ENCODE peak calls at places on chromosomes 4 and X, in five cellular contexts. S is A549, A is nephron progenitor cell, X is kidney, Q is neural crest cell. J is an unnamed sample.

GRCh38 chr4:158624889-158625478 is 46.7 kb downstream of the C4orf46 start:
- DNase-seq in Q (peak), S (peak), X (no peak), A (no peak), J (no peak)

GRCh38 chr4:156756118-156756517 is 215.5 kb downstream of the PDGFC start:
- DNase-seq in S (no peak), A (no peak), Q (no peak), X (no peak), J (no peak)

GRCh38 chr4:99853993-99854392 is 37.4 kb downstream of the DAPP1 start:
- DNase-seq in S (no peak), X (no peak), A (no peak), Q (no peak), J (no peak)

GRCh38 chr4:15778191-15778741 is at the start of gene CD38:
- DNase-seq in Q (peak), A (peak), S (peak), X (peak), J (no peak)

GRCh38 chr4:4302001-4302400 is 11.9 kb downstream of the ZBTB49 start:
- DNase-seq in Q (no peak), X (no peak), A (no peak), S (no peak), J (no peak)

GRCh38 chr4:185702147-185702663 is 109.8 kb downstream of the SORBS2 start:
- DNase-seq in S (no peak), Q (no peak), X (no peak), A (no peak), J (no peak)

GRCh38 chrX:51456814-51457213 is 39.6 kb downstream of the NUDT11 start:
- DNase-seq in S (peak), X (no peak), Q (no peak), A (no peak), J (no peak)

GRCh38 chr4:123315617-123316016 is 81.0 kb upstream of the SPRY1 start:
- DNase-seq in Q (no peak), S (no peak), X (no peak), A (no peak), J (no peak)

GRCh38 chr4:166318810-166319525 is 445.9 kb downstream of the TLL1 start:
- DNase-seq in X (no peak), Q (no peak), A (no peak), S (peak), J (no peak)

GRCh38 chr4:118969359-118969758 is 80.7 kb downstream of the SYNPO2 start:
- DNase-seq in X (no peak), A (peak), S (peak), Q (no peak), J (no peak)

GRCh38 chr4:3047464-3048286 is 26.7 kb downstream of the HTT-AS start:
- DNase-seq in Q (peak), A (peak), X (peak), S (peak), J (no peak)

GRCh38 chrX:150730719-150731118 is 37.5 kb downstream of the MTMR1 start:
- DNase-seq in A (no peak), Q (no peak), S (no peak), X (no peak), J (no peak)

DNA sequence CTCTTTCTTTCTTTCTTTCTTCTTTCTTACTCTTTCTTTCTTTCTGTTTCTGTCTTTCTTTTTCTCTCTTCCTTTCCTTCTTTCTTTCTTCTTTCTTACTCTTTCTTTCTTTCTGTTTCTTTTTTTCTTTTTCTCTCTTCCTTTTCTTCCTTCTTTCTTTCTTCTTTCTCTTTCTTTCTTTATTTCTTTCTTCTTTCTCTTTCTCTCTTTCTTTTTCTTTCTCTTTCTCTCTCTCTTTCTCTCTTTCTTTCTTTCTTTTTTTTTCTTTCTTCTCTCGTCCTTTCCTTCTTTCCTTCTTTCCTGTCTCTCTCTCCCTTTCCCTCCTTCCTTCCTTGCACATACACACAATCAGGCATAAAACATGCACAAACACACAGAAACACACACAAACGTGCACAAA is 79.3 kb upstream of the SHOX start:
- DNase-seq in S (no peak), X (no peak), Q (no peak), A (no peak), J (no peak)
- TF ChIP-seq CTCF in S (no peak), X (no peak), Q (no peak), A (no peak), J (no peak)

GRCh38 chr4:86032476-86033022 is 327.3 kb downstream of the MAPK10 start:
- DNase-seq in A (no peak), X (no peak), Q (no peak), S (no peak), J (no peak)

GRCh38 chr4:86033171-86033570 is 326.7 kb downstream of the MAPK10 start:
- DNase-seq in S (no peak), A (no peak), Q (no peak), X (peak), J (peak)

GRCh38 chr4:86036729-86037128 is 323.1 kb downstream of the MAPK10 start:
- DNase-seq in Q (no peak), X (no peak), A (no peak), S (no peak), J (no peak)

GRCh38 chr4:86035688-86036087 is 324.2 kb downstream of the MAPK10 start:
- DNase-seq in Q (no peak), A (no peak), S (no peak), X (no peak), J (no peak)

GRCh38 chr4:86034616-86035015 is 325.2 kb downstream of the MAPK10 start:
- DNase-seq in S (no peak), A (no peak), X (no peak), Q (no peak), J (no peak)
- TF ChIP-seq CTCF in S (no peak), A (no peak), X (no peak), Q (no peak), J (no peak)

DNA sequence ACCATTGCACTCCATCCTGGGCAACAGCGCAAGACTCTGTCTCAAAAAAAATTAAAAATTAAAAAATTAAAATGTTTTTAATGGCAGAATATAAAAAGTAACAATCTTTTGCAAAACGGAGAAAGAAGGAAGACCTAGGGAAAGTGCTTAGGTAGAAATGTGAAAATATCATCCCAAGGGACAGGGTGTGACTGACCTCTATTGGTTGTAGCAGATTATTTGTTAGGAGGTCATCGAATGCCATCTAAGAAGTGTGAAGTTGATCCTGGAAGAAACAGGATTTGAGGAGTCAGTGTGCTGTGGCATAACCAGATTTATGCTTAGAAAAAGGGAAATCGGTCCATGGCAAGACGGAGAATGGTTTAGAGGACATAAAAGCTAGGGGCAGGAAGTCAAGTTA is 18.1 kb upstream of the C4orf36 start:
- DNase-seq in S (no peak), X (no peak), A (no peak), Q (no peak), J (no peak)
- TF ChIP-seq CTCF in S (no peak), X (no peak), A (no peak), Q (no peak), J (peak)

DNA sequence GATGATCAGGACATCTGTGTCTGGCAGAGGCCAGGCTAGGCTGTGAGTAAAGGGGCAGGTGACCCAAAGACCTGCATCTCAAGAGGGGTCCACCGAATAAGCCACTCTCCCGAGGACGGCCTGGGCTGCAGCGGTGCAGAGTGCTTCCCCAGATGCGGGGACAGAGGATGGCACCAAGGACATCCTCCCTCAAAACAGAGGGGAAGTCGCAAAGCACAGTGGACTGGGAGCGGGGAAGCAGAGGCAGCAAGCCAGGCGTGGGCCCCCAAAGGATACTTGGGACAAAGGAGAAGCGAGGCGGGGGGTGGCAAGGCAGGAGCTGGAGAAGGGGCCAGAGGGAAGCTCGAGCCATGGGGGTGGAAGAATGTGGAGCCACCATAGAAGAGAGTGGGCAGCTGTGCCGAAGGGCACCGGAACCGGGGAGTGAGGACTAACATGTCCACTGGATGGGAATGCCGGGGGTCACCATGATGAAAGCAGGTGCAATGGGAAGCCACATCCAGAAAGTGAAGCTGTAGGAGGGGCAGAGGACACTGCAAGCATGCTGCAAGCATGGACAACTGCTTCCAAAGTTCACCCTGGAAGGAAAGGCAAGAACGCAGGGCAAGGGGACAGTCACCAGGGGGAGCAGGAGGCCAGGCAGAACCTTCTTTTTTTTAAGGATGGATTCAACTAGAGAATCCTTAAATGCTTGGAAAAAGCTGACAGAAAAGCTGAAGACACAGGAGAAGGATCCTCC is 169.6 kb downstream of the AFAP1 start:
- DNase-seq in S (peak), A (no peak), X (no peak), Q (no peak), J (peak)
- TF ChIP-seq CTCF in S (peak), A (peak), X (peak), Q (peak), J (peak)

GRCh38 chr4:93414041-93414440 is 414.5 kb upstream of the ATOH1 start:
- DNase-seq in Q (no peak), A (no peak), X (no peak), S (no peak), J (no peak)

GRCh38 chr4:93407493-93408275 is 420.9 kb upstream of the ATOH1 start:
- DNase-seq in Q (no peak), X (no peak), S (no peak), A (no peak), J (no peak)

DNA sequence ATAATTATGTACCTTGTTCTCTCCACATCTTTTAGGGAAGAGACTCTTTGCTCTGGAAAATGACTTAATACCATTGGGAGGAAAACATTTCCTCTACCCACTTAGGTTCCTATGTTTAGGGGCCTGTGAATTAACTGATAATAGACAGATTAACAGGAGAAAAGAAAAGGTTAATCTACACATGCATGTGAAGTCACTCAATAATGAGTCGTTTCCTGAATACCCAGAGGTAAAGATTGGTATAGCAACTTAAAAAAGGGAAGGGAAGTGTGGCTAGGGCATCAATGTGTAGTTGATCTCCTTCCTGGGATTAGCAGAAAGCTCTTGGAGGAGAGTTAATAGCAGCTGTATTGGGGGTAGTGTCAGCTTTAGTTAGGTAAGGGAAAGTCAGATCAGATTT is 419.5 kb upstream of the ATOH1 start:
- DNase-seq in S (no peak), Q (no peak), A (no peak), X (no peak), J (no peak)
- TF ChIP-seq CTCF in S (no peak), Q (no peak), A (no peak), X (no peak), J (no peak)

GRCh38 chrX:8453619-8454018 is 11.0 kb upstream of the VCX3B start:
- DNase-seq in A (no peak), X (no peak), S (no peak), Q (no peak), J (no peak)

GRCh38 chrX:8455600-8455999 is 9.0 kb upstream of the VCX3B start:
- DNase-seq in X (no peak), A (no peak), S (peak), Q (no peak), J (no peak)
- TF ChIP-seq CTCF in X (no peak), A (no peak), S (no peak), Q (peak), J (peak)

GRCh38 chr4:1215347-1216075 is 33.4 kb downstream of the CTBP1 start:
- DNase-seq in S (no peak), Q (no peak), A (no peak), X (no peak), J (no peak)

GRCh38 chr4:1217366-1217765 is 31.6 kb downstream of the CTBP1 start:
- DNase-seq in S (no peak), A (no peak), Q (no peak), X (no peak), J (no peak)

GRCh38 chr4:1216076-1216614 is 32.8 kb downstream of the CTBP1 start:
- DNase-seq in S (no peak), A (no peak), X (no peak), Q (no peak), J (no peak)

GRCh38 chr4:1218892-1219552 is 29.9 kb downstream of the CTBP1 start:
- DNase-seq in A (no peak), X (no peak), S (no peak), Q (no peak), J (no peak)

DNA sequence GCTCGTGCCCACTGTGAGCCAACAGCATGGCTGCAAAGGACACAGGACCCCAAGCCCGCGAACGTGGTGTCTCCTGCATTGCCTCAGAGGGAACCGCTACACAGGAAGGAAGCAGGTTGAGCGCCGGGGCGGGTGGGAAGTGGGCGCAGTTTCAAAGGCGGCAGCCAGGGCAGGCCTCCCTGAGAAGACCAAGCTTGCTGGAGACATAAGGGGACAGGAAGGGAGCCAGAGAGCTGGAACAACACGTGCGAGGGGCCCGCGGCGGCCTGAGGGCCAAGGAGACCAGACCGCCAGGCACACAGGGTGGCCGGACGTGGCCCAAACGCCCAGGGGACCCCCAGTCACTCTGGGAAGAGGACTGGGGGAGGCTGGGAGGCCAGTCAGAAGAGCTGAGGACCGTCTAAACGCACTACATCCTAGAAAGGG is 32.0 kb downstream of the CTBP1 start:
- DNase-seq in X (no peak), S (no peak), A (no peak), Q (no peak), J (no peak)
- TF ChIP-seq CTCF in X (no peak), S (no peak), A (no peak), Q (no peak), J (no peak)

DNA sequence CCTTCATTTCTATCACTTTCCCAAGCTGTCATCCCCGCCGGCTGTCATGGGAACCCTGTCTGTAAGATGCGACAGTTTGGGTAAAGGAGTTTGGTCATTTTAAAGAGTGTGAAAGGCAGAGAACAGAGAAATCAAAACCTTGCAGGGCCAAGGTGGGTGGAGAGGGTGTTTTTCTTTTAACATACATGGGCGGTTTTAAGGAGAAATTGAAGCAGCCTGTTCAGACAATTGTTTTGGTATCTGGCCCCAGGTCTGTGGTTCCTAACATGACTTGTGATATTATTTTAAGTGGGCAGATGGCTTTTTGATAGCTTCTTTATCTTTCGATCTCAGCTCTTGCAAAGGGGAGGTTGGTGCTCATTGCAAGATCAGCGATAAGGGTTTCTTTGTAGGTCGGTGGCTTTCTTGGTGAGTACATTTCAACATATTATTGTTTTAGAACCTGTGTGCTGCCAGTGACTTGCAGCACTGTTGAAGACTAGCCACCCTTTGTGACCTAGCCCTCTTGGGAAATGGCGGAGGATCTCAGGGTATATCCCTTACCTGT is 3.7 kb downstream of the PPP1R3F start:
- DNase-seq in A (no peak), S (no peak), Q (no peak), X (no peak), J (peak)
- TF ChIP-seq CTCF in A (no peak), S (no peak), Q (no peak), X (no peak), J (no peak)

J was measured in chondrocyte.